ENCODE peak calls at places on chromosomes 16 and 17, in seven cellular contexts. O is bronchial epithelial cell, T is ovary, J is nephron progenitor cell, C is mucosa of descending colon, V is MCF 10A, E is GM10248. Y is an unnamed sample.

GRCh38 chr16:24721830-24722238 is 7.6 kb upstream of the TNRC6A start:
- DNase-seq in C (no peak), J (no peak), O (peak), T (no peak), E (no peak), V (no peak), Y (no peak)

GRCh38 chr16:72468582-72468981 is 296.6 kb upstream of the PMFBP1 start:
- DNase-seq in V (no peak), T (no peak), O (no peak), E (no peak), J (no peak), C (no peak), Y (no peak)

GRCh38 chr17:77677210-77677609 is 281.3 kb upstream of the TNRC6C start:
- DNase-seq in V (no peak), J (no peak), C (no peak), E (no peak), O (no peak), T (no peak), Y (no peak)

GRCh38 chr17:80637286-80637703 is 92.7 kb downstream of the RPTOR start:
- DNase-seq in V (no peak), O (peak), J (peak), T (no peak), E (no peak), C (no peak), Y (no peak)

GRCh38 chr17:72182256-72182890 is 61.6 kb downstream of the SOX9 start:
- DNase-seq in O (no peak), J (no peak), V (no peak), E (no peak), C (peak), T (no peak), Y (no peak)

GRCh38 chr17:12521416-12521815 is 144.3 kb upstream of the MYOCD start:
- DNase-seq in V (no peak), O (no peak), C (no peak), J (no peak), T (no peak), E (no peak), Y (no peak)

GRCh38 chr16:10103096-10103495 is 79.1 kb downstream of the GRIN2A start:
- DNase-seq in T (no peak), O (no peak), C (no peak), V (no peak), J (no peak), E (no peak), Y (no peak)

GRCh38 chr17:79087428-79088143 is 13.0 kb downstream of the ENGASE start:
- DNase-seq in T (peak), E (peak), C (peak), J (peak), O (peak), V (peak), Y (peak)

GRCh38 chr16:17205279-17206139 is 265.3 kb downstream of the XYLT1 start:
- DNase-seq in O (no peak), V (no peak), C (no peak), E (no peak), T (no peak), J (no peak), Y (no peak)

GRCh38 chr16:66895999-66896398 is 15.7 kb downstream of the PDP2 start:
- DNase-seq in J (no peak), O (no peak), T (no peak), C (no peak), E (no peak), V (no peak), Y (peak)

GRCh38 chr17:42596386-42596785 is 12.8 kb downstream of the RETREG3 start:
- DNase-seq in O (no peak), C (no peak), V (no peak), T (no peak), E (no peak), J (no peak), Y (no peak)

GRCh38 chr17:73119631-73120030 is 27.1 kb upstream of the SLC39A11 start:
- DNase-seq in J (no peak), T (no peak), E (no peak), C (no peak), V (no peak), O (no peak), Y (no peak)

GRCh38 chr16:73173396-73173795 is 125.5 kb upstream of the ZFHX3 start:
- DNase-seq in C (no peak), T (no peak), V (no peak), E (no peak), J (peak), O (no peak), Y (no peak)

GRCh38 chr17:78394209-78394608 is 15.8 kb downstream of the PGS1 start:
- DNase-seq in C (no peak), J (no peak), E (no peak), T (no peak), V (no peak), O (no peak), Y (no peak)

GRCh38 chr17:74408262-74408661 is 23.6 kb upstream of the GPRC5C start:
- DNase-seq in O (peak), V (peak), C (no peak), T (no peak), J (no peak), E (no peak), Y (no peak)

GRCh38 chr17:50955667-50956120 is 89.5 kb upstream of the TOB1 start:
- DNase-seq in E (no peak), T (no peak), C (no peak), J (no peak), O (no peak), V (no peak), Y (no peak)

GRCh38 chr16:8572919-8573724 is 17.2 kb downstream of the TMEM114 start:
- DNase-seq in T (no peak), C (no peak), J (peak), E (no peak), O (peak), V (peak), Y (no peak)

GRCh38 chr17:1709403-1709891 is 730 bp downstream of the TLCD2 start:
- DNase-seq in V (peak), E (no peak), C (no peak), J (no peak), T (no peak), O (peak), Y (no peak)

GRCh38 chr17:39664581-39665561 is at the start of gene TCAP:
- DNase-seq in T (no peak), E (no peak), J (no peak), C (peak), O (no peak), V (no peak), Y (no peak)

GRCh38 chr16:8026450-8026849 is 563.9 kb downstream of the TMEM114 start:
- DNase-seq in V (peak), J (peak), O (no peak), T (no peak), E (no peak), C (peak), Y (no peak)

GRCh38 chr17:7383742-7384488 is 3.0 kb downstream of the TNK1 start:
- DNase-seq in J (peak), V (no peak), C (peak), E (peak), T (peak), O (no peak), Y (peak)

GRCh38 chr17:7858487-7858832 is 657 bp downstream of the CYB5D1 start:
- DNase-seq in E (peak), O (no peak), C (peak), V (peak), J (peak), T (peak), Y (no peak)

GRCh38 chr16:70788668-70789161 is 12.2 kb downstream of the VAC14 start:
- DNase-seq in T (no peak), E (no peak), C (no peak), O (no peak), J (no peak), V (no peak), Y (no peak)

GRCh38 chr17:21318439-21318838 is 33.9 kb downstream of the MAP2K3 start:
- DNase-seq in C (no peak), O (no peak), T (no peak), V (no peak), E (no peak), J (peak), Y (no peak)

GRCh38 chr17:80805032-80805751 is 186.4 kb upstream of the CHMP6 start:
- DNase-seq in T (no peak), V (no peak), J (no peak), O (no peak), C (no peak), E (no peak), Y (no peak)

GRCh38 chr17:17801800-17802481 is 34.8 kb downstream of the SREBF1 start:
- DNase-seq in T (no peak), C (no peak), J (no peak), O (no peak), V (no peak), E (no peak), Y (no peak)

GRCh38 chr17:34578656-34579016 is 746 bp upstream of the TMEM132E start:
- DNase-seq in J (no peak), V (no peak), T (no peak), C (no peak), E (no peak), O (no peak), Y (no peak)

GRCh38 chr17:44324571-44325275 is at the start of gene SLC25A39:
- DNase-seq in T (peak), J (peak), E (peak), O (peak), V (peak), C (peak), Y (peak)

GRCh38 chr17:77291591-77292386 is 151.0 kb downstream of the SEC14L1 start:
- DNase-seq in T (no peak), V (peak), C (no peak), O (peak), J (no peak), E (no peak), Y (no peak)

GRCh38 chr16:9351440-9351839 is 260.0 kb downstream of the HAPSTR1 start:
- DNase-seq in T (no peak), J (no peak), C (peak), E (no peak), O (no peak), V (peak), Y (no peak)

GRCh38 chr16:22070361-22071351 is 21.7 kb upstream of the VWA3A start:
- DNase-seq in T (peak), O (peak), E (no peak), V (peak), C (no peak), J (no peak), Y (no peak)

GRCh38 chr16:4293822-4294457 is 21.1 kb upstream of the TFAP4 start:
- DNase-seq in C (no peak), J (peak), O (peak), V (peak), T (peak), E (peak), Y (no peak)

GRCh38 chr16:4288148-4288921 is 15.5 kb upstream of the TFAP4 start:
- DNase-seq in T (peak), C (peak), J (peak), E (peak), O (peak), V (peak), Y (peak)

GRCh38 chr16:4291699-4292098 is 18.9 kb upstream of the TFAP4 start:
- DNase-seq in J (no peak), O (no peak), E (no peak), V (no peak), T (no peak), C (no peak), Y (no peak)

GRCh38 chr16:4293181-4293716 is 20.4 kb upstream of the TFAP4 start:
- DNase-seq in O (no peak), V (no peak), E (no peak), T (no peak), J (no peak), C (no peak), Y (no peak)

GRCh38 chr16:4290236-4290830 is 17.5 kb upstream of the TFAP4 start:
- DNase-seq in O (peak), E (peak), T (no peak), J (no peak), C (no peak), V (peak), Y (no peak)
- TF ChIP-seq CTCF in O (peak), E (no peak), T (no peak), J (no peak), C (no peak), V (peak), Y (no peak)

DNA sequence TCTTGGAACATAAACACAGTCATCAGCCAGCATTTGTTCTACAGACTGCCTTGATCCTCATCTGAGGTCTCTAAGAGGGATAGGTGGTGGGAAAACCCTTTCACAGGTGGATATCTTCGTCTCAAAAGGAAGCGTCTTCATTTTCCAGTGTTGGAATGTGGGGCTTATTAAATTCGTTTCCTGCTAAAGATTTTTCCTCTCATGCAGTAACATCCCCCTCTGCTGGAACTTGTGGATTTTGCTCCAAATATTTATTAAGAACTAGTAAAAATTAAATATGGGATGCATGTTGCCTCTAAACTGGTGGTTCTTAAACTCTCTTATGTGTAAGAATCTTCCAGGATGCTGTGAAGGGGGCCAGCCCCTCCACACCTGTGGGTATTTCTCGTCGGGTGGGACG is 20.1 kb upstream of the MLYCD start:
- DNase-seq in V (peak), J (no peak), E (no peak), O (peak), C (peak), T (no peak), Y (no peak)
- TF ChIP-seq CTCF in V (peak), J (peak), E (no peak), O (peak), C (no peak), T (no peak), Y (no peak)

DNA sequence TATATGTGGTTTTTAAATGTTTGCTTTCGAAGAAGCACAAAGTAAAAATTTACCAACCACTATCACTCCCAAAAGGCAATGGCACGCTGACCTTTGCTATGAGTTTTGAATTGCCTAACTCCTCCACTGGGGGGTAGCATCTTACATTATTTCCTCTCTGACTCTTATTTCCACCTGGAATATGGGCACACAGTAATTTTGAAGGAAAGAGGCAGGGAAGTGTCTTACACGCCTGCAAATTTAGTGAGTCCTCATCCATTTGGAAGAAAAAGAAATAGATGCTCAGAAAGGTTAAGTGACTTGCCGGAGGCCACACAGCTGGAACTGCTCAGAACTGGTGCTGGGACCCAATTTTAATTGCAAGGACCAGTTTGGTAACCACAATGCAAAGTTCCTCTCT is 29.9 kb upstream of the IRX6 start:
- DNase-seq in O (no peak), J (no peak), C (no peak), V (peak), T (no peak), E (no peak), Y (no peak)
- TF ChIP-seq CTCF in O (no peak), J (no peak), C (no peak), V (peak), T (no peak), E (no peak), Y (peak)

GRCh38 chr17:19812407-19812806 is 55.3 kb downstream of the ULK2 start:
- DNase-seq in O (no peak), E (no peak), V (no peak), T (no peak), C (no peak), J (no peak), Y (no peak)
- TF ChIP-seq CTCF in O (peak), E (peak), V (no peak), T (no peak), C (no peak), J (no peak), Y (peak)